ENCODE peak calls at places on chromosomes 13 and 19, in nine cellular contexts. Z is activated B cell treated with CpG ODN at 0.5 μM for 24 hours, K is cardiac fibroblast, D is lower lobe of right lung, Y is astrocyte of the cerebellum, B is kidney epithelial cell, X is thyroid gland, J is GM23338, O is BJ. H is an unnamed sample.

GRCh38 chr13:54004026-54004699 is 975.5 kb downstream of the OLFM4 start:
- DNase-seq in Z (no peak), K (no peak), D (no peak), Y (no peak), B (no peak), X (no peak), J (no peak), O (no peak), H (no peak)

GRCh38 chr13:20814224-20814910 is 40.6 kb upstream of the EEF1AKMT1 start:
- DNase-seq in Z (no peak), K (peak; percentile 96), D (peak; percentile 85), Y (peak; percentile 81), B (peak; percentile 35), X (peak; percentile 92), J (no peak), O (peak; percentile 74), H (peak; percentile 75)

GRCh38 chr19:27758626-27759505 is 1454.1 kb downstream of the UQCRFS1 start:
- DNase-seq in Z (no peak), K (no peak), D (no peak), Y (no peak), B (no peak), X (no peak), J (no peak), O (no peak), H (no peak)

GRCh38 chr19:34733266-34733825 is 697 bp upstream of the ZNF181 start:
- DNase-seq in Z (no peak), K (no peak), D (peak; percentile 65), Y (no peak), B (no peak), X (peak; percentile 55), J (peak; percentile 75), O (no peak), H (no peak)

GRCh38 chr13:114130708-114131580 is 1.5 kb downstream of the RASA3 start:
- DNase-seq in Z (peak; percentile 40), K (peak; percentile 69), D (peak; percentile 57), Y (peak; percentile 85), B (peak; percentile 64), X (peak; percentile 67), J (peak; percentile 78), O (peak; percentile 58), H (no peak)

GRCh38 chr19:35348909-35349611 is 1.4 kb downstream of the FFAR1 start:
- DNase-seq in Z (no peak), K (no peak), D (peak; percentile 14), Y (no peak), B (no peak), X (no peak), J (peak; percentile 34), O (no peak), H (no peak)

GRCh38 chr13:45040626-45041025 is 51.3 kb downstream of the GPALPP1 start:
- DNase-seq in Z (no peak), K (peak; percentile 23), D (no peak), Y (no peak), B (no peak), X (no peak), J (no peak), O (no peak), H (no peak)

GRCh38 chr13:113882716-113883115 is 18.8 kb upstream of the GAS6 start:
- DNase-seq in Z (no peak), K (no peak), D (no peak), Y (no peak), B (no peak), X (no peak), J (peak; percentile 19), O (no peak), H (no peak)

GRCh38 chr13:44129418-44129817 is 244.2 kb upstream of the SERP2 start:
- DNase-seq in Z (no peak), K (no peak), D (no peak), Y (no peak), B (no peak), X (no peak), J (no peak), O (no peak), H (no peak)

DNA sequence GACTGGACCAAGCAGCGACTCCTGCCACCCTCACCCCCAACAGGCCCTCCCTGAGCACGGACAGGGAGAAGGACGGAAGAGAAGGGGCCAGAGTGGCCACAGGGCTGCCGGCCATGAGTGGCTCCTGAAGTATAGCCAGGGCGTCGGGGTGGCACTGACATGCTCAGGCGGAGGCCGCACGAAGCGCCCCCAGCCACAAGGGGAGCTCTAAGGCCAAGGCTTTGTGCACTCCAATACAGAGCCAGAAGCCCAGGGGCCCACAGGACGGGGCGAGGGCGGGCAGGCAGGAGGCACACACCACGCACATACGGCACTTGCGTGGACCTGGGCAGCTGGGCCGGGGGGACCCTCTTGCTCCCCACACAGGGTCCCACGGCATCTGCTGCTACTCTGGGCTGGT is 52.0 kb downstream of the KLF2 start:
- DNase-seq in Z (no peak), K (no peak), D (no peak), Y (no peak), B (no peak), X (no peak), J (peak; percentile 82), O (no peak), H (no peak)
- TF ChIP-seq CTCF in Z (no peak), K (peak; percentile 41), D (peak; percentile 39), Y (peak; percentile 44), B (peak; percentile 53), X (no peak), J (peak; percentile 59), O (peak; percentile 46), H (peak; percentile 28)

GRCh38 chr19:42313840-42314755 is 989 bp downstream of the TMEM145 start:
- DNase-seq in Z (no peak), K (no peak), D (no peak), Y (no peak), B (no peak), X (no peak), J (no peak), O (no peak), H (no peak)

GRCh38 chr19:42315024-42315423 is 1.9 kb downstream of the TMEM145 start:
- DNase-seq in Z (no peak), K (no peak), D (no peak), Y (no peak), B (no peak), X (no peak), J (no peak), O (no peak), H (no peak)

GRCh38 chr19:42312370-42312769 is 739 bp upstream of the TMEM145 start:
- DNase-seq in Z (no peak), K (no peak), D (no peak), Y (no peak), B (no peak), X (no peak), J (no peak), O (no peak), H (no peak)

GRCh38 chr19:42311612-42312160 is 1.4 kb upstream of the TMEM145 start:
- DNase-seq in Z (no peak), K (no peak), D (no peak), Y (no peak), B (no peak), X (no peak), J (peak; percentile 66), O (no peak), H (no peak)

GRCh38 chr19:42313096-42313839 is at the start of gene TMEM145:
- DNase-seq in Z (no peak), K (peak; percentile 44), D (no peak), Y (no peak), B (no peak), X (peak; percentile 29), J (peak; percentile 84), O (no peak), H (no peak)
- TF ChIP-seq CTCF in Z (no peak), K (no peak), D (no peak), Y (no peak), B (no peak), X (no peak), J (no peak), O (no peak), H (peak; percentile 29)

DNA sequence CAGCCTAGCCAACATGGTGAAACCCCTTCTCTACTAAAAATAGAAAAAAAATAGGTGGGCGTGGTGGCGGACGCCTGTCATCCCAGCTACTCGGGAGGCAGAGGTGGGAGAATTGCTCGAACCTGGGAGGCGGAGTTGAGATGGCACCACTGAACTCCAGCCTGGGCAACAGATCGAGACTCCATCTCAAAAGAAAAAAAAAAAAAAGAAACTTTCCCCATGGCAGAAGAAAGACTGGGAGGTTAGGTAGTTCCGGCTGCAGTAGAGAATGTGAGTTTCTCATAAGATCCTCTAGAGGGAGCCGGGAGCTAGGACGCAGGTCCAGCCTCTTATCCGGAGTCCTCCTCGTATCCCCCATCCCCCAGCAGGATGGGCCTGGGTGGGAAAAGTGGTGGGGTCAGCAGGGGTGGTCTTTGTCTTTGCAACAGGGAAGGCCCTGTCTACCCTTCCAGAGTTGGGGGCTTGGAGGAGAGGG is 13.2 kb upstream of the CREB3L3 start:
- DNase-seq in Z (peak; percentile 23), K (peak; percentile 83), D (peak; percentile 56), Y (no peak), B (peak; percentile 19), X (peak; percentile 19), J (peak; percentile 94), O (no peak), H (no peak)
- TF ChIP-seq CTCF in Z (no peak), K (peak; percentile 77), D (peak; percentile 55), Y (peak; percentile 84), B (peak; percentile 74), X (peak; percentile 48), J (peak; percentile 66), O (peak; percentile 83), H (peak; percentile 76)

GRCh38 chr13:28401303-28402056 is 93.4 kb downstream of the FLT1 start:
- DNase-seq in Z (no peak), K (peak; percentile 89), D (no peak), Y (no peak), B (no peak), X (no peak), J (no peak), O (peak; percentile 80), H (peak; percentile 86)
- TF ChIP-seq CTCF in Z (no peak), K (no peak), D (no peak), Y (no peak), B (no peak), X (no peak), J (no peak), O (peak; percentile 6), H (no peak)

GRCh38 chr13:37608750-37609339 is 10.3 kb upstream of the POSTN start:
- DNase-seq in Z (no peak), K (no peak), D (no peak), Y (no peak), B (no peak), X (no peak), J (no peak), O (no peak), H (no peak)
- TF ChIP-seq CTCF in Z (no peak), K (peak; percentile 47), D (peak; percentile 30), Y (peak; percentile 32), B (peak; percentile 46), X (no peak), J (peak; percentile 59), O (peak; percentile 51), H (peak; percentile 45)

H was measured in AG09309.